ENCODE peak calls at places on chromosome 19, in seven cellular contexts. L is prostate gland, P is heart left ventricle, V is stomach, I is endothelial cell of umbilical vein, U is tibial nerve, M is breast epithelium. F is an unnamed sample.

GRCh38 chr19:43606569-43607229 is 5.2 kb upstream of the SRRM5 start:
- DNase-seq in L (peak), P (no peak), V (no peak), I (no peak), U (no peak), M (peak), F (no peak)

GRCh38 chr19:17678836-17679235 is 9.3 kb downstream of the UNC13A start:
- DNase-seq in L (no peak), P (no peak), V (no peak), I (no peak), U (no peak), M (no peak), F (no peak)

GRCh38 chr19:28815257-28815656 is 397.7 kb downstream of the UQCRFS1 start:
- DNase-seq in L (no peak), P (no peak), V (no peak), I (no peak), U (no peak), M (no peak), F (no peak)

GRCh38 chr19:5338661-5339469 is 1.7 kb downstream of the PTPRS start:
- DNase-seq in L (no peak), P (no peak), V (no peak), I (no peak), U (no peak), M (no peak), F (no peak)

GRCh38 chr19:32287811-32288227 is 57.6 kb upstream of the ZNF507 start:
- DNase-seq in L (peak), P (peak), V (peak), I (peak), U (peak), M (peak), F (peak)

GRCh38 chr19:55601127-55601526 is 1.0 kb downstream of the ZNF524 start:
- DNase-seq in L (peak), P (no peak), V (no peak), I (no peak), U (no peak), M (no peak), F (no peak)

GRCh38 chr19:46967578-46968018 is 52.0 kb upstream of the NPAS1 start:
- DNase-seq in L (peak), P (peak), V (peak), I (no peak), U (no peak), M (peak), F (peak)

GRCh38 chr19:50725218-50725931 is 2.2 kb downstream of the CLEC11A start:
- DNase-seq in L (no peak), P (no peak), V (no peak), I (no peak), U (no peak), M (no peak), F (no peak)

GRCh38 chr19:47176071-47176626 is 45.5 kb downstream of the SAE1 start:
- DNase-seq in L (no peak), P (no peak), V (no peak), I (peak), U (no peak), M (no peak), F (no peak)

GRCh38 chr19:6713773-6714692 is 6.4 kb downstream of the C3 start:
- DNase-seq in L (no peak), P (peak), V (no peak), I (no peak), U (no peak), M (no peak), F (no peak)

GRCh38 chr19:18775586-18776287 is 15.4 kb downstream of the COMP start:
- DNase-seq in L (no peak), P (no peak), V (no peak), I (no peak), U (no peak), M (no peak), F (no peak)

GRCh38 chr19:18777156-18777724 is 13.9 kb downstream of the COMP start:
- DNase-seq in L (no peak), P (no peak), V (no peak), I (no peak), U (no peak), M (no peak), F (no peak)

GRCh38 chr19:18776736-18777135 is 14.4 kb downstream of the COMP start:
- DNase-seq in L (no peak), P (no peak), V (no peak), I (no peak), U (no peak), M (no peak), F (no peak)

GRCh38 chr19:18774782-18775444 is 16.2 kb downstream of the COMP start:
- DNase-seq in L (no peak), P (no peak), V (no peak), I (no peak), U (no peak), M (no peak), F (no peak)

DNA sequence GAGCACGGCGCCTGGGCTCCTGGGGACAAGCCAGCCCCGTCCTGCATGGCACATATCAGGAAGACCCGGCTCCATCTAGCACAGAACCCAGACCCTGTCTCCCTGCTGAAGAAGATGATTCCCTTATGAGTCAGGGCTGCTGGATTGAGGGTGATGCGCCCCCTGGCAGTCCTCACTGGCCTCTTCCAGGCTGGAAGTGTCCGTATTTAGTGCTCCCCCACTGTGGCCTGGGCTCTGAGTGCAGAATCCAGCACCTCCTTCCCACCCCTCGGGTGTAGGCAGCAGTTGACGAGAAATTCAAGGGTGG is 14.9 kb downstream of the COMP start:
- DNase-seq in L (no peak), P (no peak), V (no peak), I (no peak), U (no peak), M (no peak), F (no peak)
- TF ChIP-seq POLR2A in L (no peak), P (no peak), V (no peak), I (no peak), U (no peak), M (no peak), F (no peak)

DNA sequence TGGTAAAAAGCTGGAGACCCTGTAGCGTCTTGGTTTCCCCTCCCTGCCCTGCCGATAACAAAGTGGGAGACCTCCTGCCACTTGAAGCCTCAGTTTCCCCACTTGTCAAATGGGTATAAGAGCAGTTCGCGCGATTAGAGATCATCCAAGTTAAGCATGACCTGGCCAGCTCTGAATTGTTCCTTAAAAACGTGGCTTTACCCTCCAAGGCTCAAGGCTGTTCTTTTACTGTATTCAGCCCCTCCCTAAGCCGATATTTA is 419 bp downstream of the TNPO2 start:
- DNase-seq in L (no peak), P (no peak), V (no peak), I (no peak), U (no peak), M (no peak), F (no peak)
- TF ChIP-seq POLR2A in L (no peak), P (no peak), V (no peak), I (no peak), U (no peak), M (no peak), F (no peak)

GRCh38 chr19:41098762-41099161 is 10.5 kb downstream of the CYP2A13 start:
- DNase-seq in L (no peak), P (no peak), V (no peak), I (no peak), U (no peak), M (no peak), F (no peak)
- TF ChIP-seq POLR2A in L (no peak), P (no peak), V (no peak), I (no peak), U (no peak), M (no peak), F (no peak)

GRCh38 chr19:40777795-40778044 is 327 bp upstream of the RAB4B start:
- DNase-seq in L (no peak), P (no peak), V (no peak), I (no peak), U (no peak), M (no peak), F (no peak)

GRCh38 chr19:40778865-40779284 is 828 bp downstream of the RAB4B start:
- DNase-seq in L (no peak), P (no peak), V (no peak), I (no peak), U (no peak), M (no peak), F (no peak)

GRCh38 chr19:40776364-40776763 is 1.0 kb downstream of the MIA start:
- DNase-seq in L (no peak), P (no peak), V (no peak), I (no peak), U (no peak), M (no peak), F (no peak)

GRCh38 chr19:40776966-40777794 is 867 bp upstream of the RAB4B start:
- DNase-seq in L (peak), P (peak), V (peak), I (peak), U (peak), M (peak), F (peak)

DNA sequence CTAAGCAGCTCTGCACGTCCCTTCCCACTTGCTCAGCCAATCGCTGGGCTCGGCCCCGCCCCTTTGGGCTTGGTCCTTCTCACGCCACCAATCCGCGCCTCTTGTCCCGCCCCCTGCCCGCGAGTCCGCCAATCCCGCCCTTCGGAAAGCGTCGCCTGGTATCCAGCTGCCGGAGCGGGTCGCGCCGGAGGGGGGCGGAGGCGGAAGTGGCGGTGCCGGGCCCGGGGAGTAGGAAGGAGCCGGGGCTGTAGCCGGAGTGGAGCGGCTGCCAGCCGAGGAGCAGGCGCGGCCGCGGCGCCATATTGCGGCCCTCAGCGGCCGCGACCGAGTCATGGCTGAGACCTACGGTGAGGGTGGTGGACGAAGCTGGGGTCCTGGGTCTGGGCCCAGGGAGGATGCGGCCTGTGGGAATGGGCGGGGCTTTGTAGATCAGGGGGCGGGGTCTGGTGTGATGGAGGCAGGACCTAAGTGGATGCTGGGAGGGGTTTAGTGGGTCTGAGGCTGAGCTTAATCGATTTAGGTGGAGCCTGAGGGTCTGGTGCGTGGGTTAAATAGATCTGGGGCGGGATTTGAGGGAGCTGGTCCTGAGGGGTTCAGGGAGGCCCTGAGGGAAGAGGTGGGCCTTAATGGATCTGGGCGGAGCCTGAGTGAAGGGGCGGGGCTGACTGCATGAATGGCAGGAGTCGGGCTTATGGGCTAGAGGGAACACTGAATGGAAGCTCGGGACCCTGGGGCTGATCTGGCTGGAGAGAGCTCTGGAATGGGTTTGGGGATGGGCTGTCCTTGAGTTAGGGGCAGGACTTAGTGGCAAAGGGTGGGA is at the start of gene RAB4B:
- DNase-seq in L (peak), P (peak), V (peak), I (peak), U (peak), M (peak), F (peak)
- TF ChIP-seq POLR2A in L (peak), P (no peak), V (no peak), I (no peak), U (peak), M (peak), F (no peak)

GRCh38 chr19:53876651-53877224 is 5.3 kb upstream of the PRKCG start:
- DNase-seq in L (no peak), P (no peak), V (no peak), I (no peak), U (no peak), M (no peak), F (no peak)
- TF ChIP-seq POLR2A in L (no peak), P (no peak), V (no peak), I (peak), U (no peak), M (no peak), F (no peak)

F was measured in lower leg skin.